ENCODE peak calls at places on chromosomes 2 and 18, in four cellular contexts. S, L, J and N are unnamed samples.

GRCh38 chr2:76599732-76600368 is 889.1 kb upstream of the GCFC2 start:
- DNase-seq in J (no peak), L (peak), S (peak), N (peak)

GRCh38 chr2:16335606-16335930 is 330.1 kb downstream of the CYRIA start:
- DNase-seq in L (no peak), J (no peak), S (no peak), N (no peak)

GRCh38 chr2:3470166-3470651 is 49.1 kb downstream of the ADI1 start:
- DNase-seq in J (no peak), L (no peak), S (no peak), N (no peak)

GRCh38 chr2:184047536-184047935 is 550.8 kb upstream of the ZNF804A start:
- DNase-seq in L (no peak), J (no peak), S (no peak), N (no peak)

GRCh38 chr2:28164280-28164801 is 228.3 kb upstream of the FOSL2 start:
- DNase-seq in S (no peak), L (no peak), J (no peak), N (no peak)

GRCh38 chr2:135963841-135964240 is 21.6 kb downstream of the DARS1 start:
- DNase-seq in L (no peak), J (no peak), S (no peak), N (no peak)

GRCh38 chr18:11246466-11246865 is 97.1 kb upstream of the PIEZO2 start:
- DNase-seq in J (no peak), L (no peak), S (no peak), N (no peak)

GRCh38 chr2:9939587-9940485 is 11.7 kb upstream of the GRHL1 start:
- DNase-seq in J (no peak), S (no peak), L (no peak), N (no peak)

GRCh38 chr2:218982312-218983262 is 2.4 kb downstream of the FEV start:
- DNase-seq in J (no peak), S (no peak), L (no peak), N (no peak)

GRCh38 chr18:7242954-7243353 is 12.1 kb downstream of the LRRC30 start:
- DNase-seq in S (no peak), L (no peak), J (no peak), N (no peak)

GRCh38 chr2:112920923-112921532 is 10.1 kb downstream of the IL37 start:
- DNase-seq in L (no peak), J (peak), S (no peak), N (no peak)

GRCh38 chr2:159168707-159169106 is 117.8 kb downstream of the WDSUB1 start:
- DNase-seq in J (no peak), L (no peak), S (no peak), N (no peak)

GRCh38 chr18:23932385-23933067 is 82.0 kb upstream of the TTC39C start:
- DNase-seq in S (no peak), J (no peak), L (no peak), N (no peak)

GRCh38 chr2:38398739-38399138 is 21.7 kb upstream of the ATL2 start:
- DNase-seq in S (no peak), J (no peak), L (no peak), N (no peak)

GRCh38 chr2:37635359-37636208 is 35.9 kb downstream of the CDC42EP3 start:
- DNase-seq in L (peak), S (peak), J (peak), N (peak)

GRCh38 chr2:69330781-69331180 is 56.2 kb downstream of the GFPT1 start:
- DNase-seq in J (no peak), L (no peak), S (no peak), N (no peak)

GRCh38 chr2:74226648-74227213 is 28.3 kb downstream of the MTHFD2 start:
- DNase-seq in L (no peak), S (no peak), J (no peak), N (no peak)

GRCh38 chr2:126700073-126700581 is 44.2 kb downstream of the GYPC start:
- DNase-seq in J (no peak), S (no peak), L (no peak), N (no peak)

GRCh38 chr2:75772908-75773630 is 62.4 kb upstream of the GCFC2 start:
- DNase-seq in J (no peak), L (no peak), S (no peak), N (no peak)

GRCh38 chr2:20576598-20577115 is 74.2 kb downstream of the HS1BP3 start:
- DNase-seq in S (no peak), L (no peak), J (peak), N (no peak)

GRCh38 chr2:218306184-218306920 is 14.0 kb upstream of the TMBIM1 start:
- DNase-seq in S (no peak), J (no peak), L (no peak), N (no peak)

GRCh38 chr2:163734911-163735691 is 707 bp downstream of the FIGN start:
- DNase-seq in L (no peak), J (no peak), S (no peak), N (no peak)

GRCh38 chr2:142533083-142533482 is 344.4 kb upstream of the KYNU start:
- DNase-seq in S (no peak), J (no peak), L (no peak), N (no peak)

GRCh38 chr2:2788076-2788475 is 457.0 kb upstream of the MYT1L start:
- DNase-seq in S (no peak), J (no peak), L (no peak), N (no peak)

GRCh38 chr2:205858781-205859478 is 176.6 kb downstream of the NRP2 start:
- DNase-seq in J (no peak), S (no peak), L (no peak), N (no peak)

GRCh38 chr18:24656571-24656971 is 196.1 kb downstream of the HRH4 start:
- DNase-seq in L (no peak), S (no peak), J (no peak), N (no peak)